ENCODE peak calls at places on chromosomes 12 and 14, in ten cellular contexts. One of them, this sample, is unnamed.

GRCh38 chr14:22883191-22883976 is at the start of gene REM2:
- DNase-seq in esophagus squamous epithelium: no peak
- DNase-seq in DND-41: no peak
- DNase-seq in cardiac fibroblast: no peak
- DNase-seq in ovary: peak
- DNase-seq in transverse colon: no peak
- DNase-seq in HL-60: no peak
- DNase-seq in left ventricle myocardium inferior: no peak
- DNase-seq in mucosa of descending colon: no peak
- DNase-seq in GM13977: no peak
- DNase-seq in this sample: peak

GRCh38 chr14:75280831-75281690 is 2.4 kb downstream of the FOS start:
- DNase-seq in HL-60: no peak
- DNase-seq in mucosa of descending colon: no peak
- DNase-seq in esophagus squamous epithelium: no peak
- DNase-seq in cardiac fibroblast: peak
- DNase-seq in transverse colon: peak
- DNase-seq in GM13977: no peak
- DNase-seq in DND-41: no peak
- DNase-seq in ovary: no peak
- DNase-seq in left ventricle myocardium inferior: no peak
- DNase-seq in this sample: no peak

GRCh38 chr14:104315169-104315568 is 176.8 kb downstream of the KIF26A start:
- DNase-seq in cardiac fibroblast: no peak
- DNase-seq in GM13977: no peak
- DNase-seq in transverse colon: no peak
- DNase-seq in left ventricle myocardium inferior: no peak
- DNase-seq in DND-41: no peak
- DNase-seq in ovary: no peak
- DNase-seq in esophagus squamous epithelium: no peak
- DNase-seq in HL-60: no peak
- DNase-seq in mucosa of descending colon: no peak
- DNase-seq in this sample: no peak

GRCh38 chr12:130347588-130347987 is 9.9 kb downstream of the PIWIL1 start:
- DNase-seq in transverse colon: no peak
- DNase-seq in mucosa of descending colon: no peak
- DNase-seq in cardiac fibroblast: no peak
- DNase-seq in left ventricle myocardium inferior: no peak
- DNase-seq in HL-60: no peak
- DNase-seq in ovary: no peak
- DNase-seq in GM13977: no peak
- DNase-seq in DND-41: no peak
- DNase-seq in esophagus squamous epithelium: no peak
- DNase-seq in this sample: no peak

GRCh38 chr14:38578278-38578681 is 322.4 kb upstream of the CLEC14A start:
- DNase-seq in transverse colon: no peak
- DNase-seq in esophagus squamous epithelium: no peak
- DNase-seq in ovary: no peak
- DNase-seq in cardiac fibroblast: peak
- DNase-seq in HL-60: no peak
- DNase-seq in GM13977: no peak
- DNase-seq in mucosa of descending colon: peak
- DNase-seq in DND-41: no peak
- DNase-seq in left ventricle myocardium inferior: no peak
- DNase-seq in this sample: no peak

GRCh38 chr12:49358548-49359141 is 8.6 kb upstream of the SPATS2 start:
- DNase-seq in HL-60: peak
- DNase-seq in DND-41: peak
- DNase-seq in esophagus squamous epithelium: no peak
- DNase-seq in ovary: no peak
- DNase-seq in mucosa of descending colon: peak
- DNase-seq in left ventricle myocardium inferior: no peak
- DNase-seq in cardiac fibroblast: peak
- DNase-seq in GM13977: peak
- DNase-seq in transverse colon: peak
- DNase-seq in this sample: peak

GRCh38 chr12:43740511-43741100 is 18.0 kb downstream of the PUS7L start:
- DNase-seq in mucosa of descending colon: no peak
- DNase-seq in HL-60: no peak
- DNase-seq in esophagus squamous epithelium: no peak
- DNase-seq in cardiac fibroblast: peak
- DNase-seq in left ventricle myocardium inferior: no peak
- DNase-seq in DND-41: no peak
- DNase-seq in transverse colon: no peak
- DNase-seq in GM13977: no peak
- DNase-seq in ovary: no peak
- DNase-seq in this sample: no peak

GRCh38 chr12:25052191-25053020 is 103.5 kb upstream of the BCAT1 start:
- DNase-seq in GM13977: peak
- DNase-seq in transverse colon: peak
- DNase-seq in cardiac fibroblast: peak
- DNase-seq in mucosa of descending colon: peak
- DNase-seq in left ventricle myocardium inferior: no peak
- DNase-seq in esophagus squamous epithelium: no peak
- DNase-seq in HL-60: peak
- DNase-seq in ovary: no peak
- DNase-seq in DND-41: peak
- DNase-seq in this sample: peak

GRCh38 chr12:67515679-67516363 is 132.7 kb upstream of the DYRK2 start:
- DNase-seq in HL-60: no peak
- DNase-seq in DND-41: peak
- DNase-seq in left ventricle myocardium inferior: no peak
- DNase-seq in GM13977: no peak
- DNase-seq in mucosa of descending colon: peak
- DNase-seq in transverse colon: peak
- DNase-seq in ovary: no peak
- DNase-seq in cardiac fibroblast: peak
- DNase-seq in esophagus squamous epithelium: no peak
- DNase-seq in this sample: no peak

GRCh38 chr14:24157331-24157730 is 3.7 kb upstream of the IRF9 start:
- DNase-seq in transverse colon: no peak
- DNase-seq in left ventricle myocardium inferior: no peak
- DNase-seq in mucosa of descending colon: no peak
- DNase-seq in GM13977: no peak
- DNase-seq in esophagus squamous epithelium: no peak
- DNase-seq in cardiac fibroblast: no peak
- DNase-seq in ovary: no peak
- DNase-seq in DND-41: no peak
- DNase-seq in HL-60: no peak
- DNase-seq in this sample: no peak

DNA sequence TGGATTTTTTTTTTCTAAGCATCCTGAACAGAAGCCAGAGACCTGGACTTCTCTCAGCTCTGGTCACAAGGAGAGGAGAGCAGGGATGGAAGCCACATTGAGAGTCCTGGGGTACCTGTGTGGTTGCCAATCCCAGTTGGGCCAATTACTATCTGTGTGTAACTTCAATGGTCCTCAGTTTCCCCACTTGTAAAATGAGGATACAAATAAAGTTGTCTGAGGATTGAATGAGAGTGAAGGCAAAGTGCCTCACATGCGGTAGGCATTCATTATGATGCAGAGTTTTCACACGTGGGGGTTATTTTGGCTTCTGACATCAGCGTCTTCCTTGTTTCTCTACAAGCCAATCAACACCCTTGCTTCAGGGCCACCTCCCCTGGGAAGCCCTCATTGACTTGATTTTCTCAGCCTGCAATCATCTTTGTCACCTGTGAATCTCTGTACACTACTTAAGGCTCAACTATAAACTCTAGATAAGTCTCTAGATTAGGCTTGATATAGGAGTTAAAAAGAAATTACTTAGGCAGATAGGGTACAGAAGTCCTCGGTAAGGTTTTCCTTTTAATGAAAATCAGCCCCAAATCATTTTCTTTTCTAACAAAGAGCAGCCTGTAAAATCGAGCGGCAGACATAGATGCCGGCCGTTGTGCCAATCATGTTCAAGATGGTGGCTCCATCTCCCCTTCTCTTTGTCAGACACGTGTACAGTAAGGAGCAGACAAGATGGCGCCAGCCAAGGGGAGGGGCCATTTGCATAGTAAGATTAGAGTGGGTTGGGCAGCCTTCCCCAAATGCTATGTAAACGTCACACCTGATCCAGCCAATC is 37.8 kb upstream of the FICD start:
- DNase-seq in esophagus squamous epithelium: no peak
- DNase-seq in mucosa of descending colon: no peak
- DNase-seq in GM13977: no peak
- DNase-seq in cardiac fibroblast: no peak
- DNase-seq in transverse colon: no peak
- DNase-seq in HL-60: no peak
- DNase-seq in left ventricle myocardium inferior: no peak
- DNase-seq in DND-41: no peak
- DNase-seq in ovary: no peak
- DNase-seq in this sample: no peak
- TF ChIP-seq CTCF in esophagus squamous epithelium: no peak
- TF ChIP-seq CTCF in mucosa of descending colon: no peak
- TF ChIP-seq CTCF in GM13977: no peak
- TF ChIP-seq CTCF in cardiac fibroblast: no peak
- TF ChIP-seq CTCF in transverse colon: no peak
- TF ChIP-seq CTCF in HL-60: no peak
- TF ChIP-seq CTCF in left ventricle myocardium inferior: no peak
- TF ChIP-seq CTCF in DND-41: no peak
- TF ChIP-seq CTCF in ovary: no peak
- TF ChIP-seq CTCF in this sample: no peak

DNA sequence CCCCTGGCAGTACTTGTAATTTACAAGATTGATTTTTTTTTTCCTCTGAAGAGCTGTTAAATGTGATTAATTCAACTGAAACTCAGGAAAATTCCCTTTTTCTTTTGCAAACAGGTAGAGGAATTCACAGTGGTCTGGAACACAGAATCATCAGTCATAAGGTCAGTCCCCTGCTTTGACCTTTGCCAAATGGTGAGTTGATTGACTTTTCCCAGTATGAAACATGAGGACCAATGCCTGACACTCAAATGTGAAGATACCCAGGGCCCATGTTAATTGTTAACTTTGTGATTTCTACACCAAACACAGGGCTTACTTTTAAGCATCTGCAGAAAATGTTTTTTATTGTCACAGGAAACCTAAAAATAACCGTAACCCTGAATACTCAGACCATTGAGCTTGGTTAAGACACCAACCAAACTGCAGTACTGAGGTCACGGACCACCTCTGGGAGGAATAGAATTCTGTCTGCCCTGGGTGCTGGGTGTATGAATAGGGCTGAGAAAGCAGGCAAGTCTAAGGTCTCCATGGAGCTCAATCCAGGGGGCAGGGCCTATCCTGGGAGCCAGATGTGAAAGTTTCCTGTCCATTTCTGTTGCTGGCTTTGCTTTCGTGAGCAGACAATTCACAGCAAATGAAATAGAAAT is 192.4 kb downstream of the TMX1 start:
- DNase-seq in mucosa of descending colon: no peak
- DNase-seq in transverse colon: no peak
- DNase-seq in ovary: no peak
- DNase-seq in DND-41: no peak
- DNase-seq in left ventricle myocardium inferior: no peak
- DNase-seq in GM13977: no peak
- DNase-seq in cardiac fibroblast: no peak
- DNase-seq in esophagus squamous epithelium: no peak
- DNase-seq in HL-60: no peak
- DNase-seq in this sample: no peak
- TF ChIP-seq CTCF in mucosa of descending colon: no peak
- TF ChIP-seq CTCF in transverse colon: no peak
- TF ChIP-seq CTCF in ovary: no peak
- TF ChIP-seq CTCF in DND-41: no peak
- TF ChIP-seq CTCF in left ventricle myocardium inferior: no peak
- TF ChIP-seq CTCF in GM13977: no peak
- TF ChIP-seq CTCF in cardiac fibroblast: no peak
- TF ChIP-seq CTCF in esophagus squamous epithelium: no peak
- TF ChIP-seq CTCF in HL-60: no peak
- TF ChIP-seq CTCF in this sample: no peak

GRCh38 chr12:124992874-124993567 is 424 bp upstream of the BRI3BP start:
- DNase-seq in mucosa of descending colon: peak
- DNase-seq in HL-60: peak
- DNase-seq in esophagus squamous epithelium: peak
- DNase-seq in transverse colon: peak
- DNase-seq in ovary: no peak
- DNase-seq in DND-41: peak
- DNase-seq in left ventricle myocardium inferior: no peak
- DNase-seq in GM13977: peak
- DNase-seq in cardiac fibroblast: peak
- DNase-seq in this sample: peak
- TF ChIP-seq CTCF in mucosa of descending colon: peak
- TF ChIP-seq CTCF in HL-60: peak
- TF ChIP-seq CTCF in esophagus squamous epithelium: peak
- TF ChIP-seq CTCF in transverse colon: no peak
- TF ChIP-seq CTCF in ovary: no peak
- TF ChIP-seq CTCF in DND-41: peak
- TF ChIP-seq CTCF in left ventricle myocardium inferior: no peak
- TF ChIP-seq CTCF in GM13977: peak
- TF ChIP-seq CTCF in cardiac fibroblast: no peak
- TF ChIP-seq CTCF in this sample: peak

DNA sequence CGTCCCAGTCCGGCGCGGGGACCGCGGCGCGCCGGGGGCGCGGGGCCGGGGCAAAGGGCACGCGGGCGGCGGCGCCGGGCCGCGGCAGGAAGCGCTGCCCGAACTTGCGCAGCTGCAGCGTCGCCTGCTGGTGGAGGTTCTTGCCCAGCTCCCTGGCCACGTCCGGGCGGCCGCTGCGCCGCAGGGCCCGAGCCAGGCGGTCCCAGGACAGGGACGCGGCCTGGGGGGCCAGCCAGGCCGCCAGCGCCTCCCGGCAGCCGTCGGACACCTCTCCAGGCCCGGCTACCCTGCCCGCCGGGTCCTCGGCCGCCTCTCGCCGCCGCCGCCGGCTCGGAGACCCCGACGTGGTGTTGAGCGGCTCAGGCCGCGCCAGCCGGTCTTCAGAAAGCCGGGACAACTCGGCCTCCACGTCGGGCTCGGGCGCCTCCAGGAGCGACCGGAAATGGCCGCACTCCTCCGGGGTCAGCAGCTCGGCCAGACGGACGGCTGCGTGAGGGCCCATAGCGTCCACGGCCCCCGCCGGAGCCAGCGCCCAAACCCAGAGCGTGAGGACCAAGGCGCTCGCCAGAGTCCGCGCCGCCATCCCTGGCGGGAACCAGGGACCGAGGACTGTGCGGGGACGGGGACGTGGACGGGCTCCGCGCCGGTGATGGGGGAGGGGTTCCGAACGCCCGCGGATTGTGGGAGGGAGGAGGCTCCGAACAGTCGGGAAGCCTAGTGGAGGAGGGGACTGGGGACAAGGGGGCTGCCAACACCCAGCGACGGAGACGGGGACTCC is 34.0 kb downstream of the FIGNL2 start:
- DNase-seq in esophagus squamous epithelium: no peak
- DNase-seq in GM13977: peak
- DNase-seq in mucosa of descending colon: peak
- DNase-seq in DND-41: peak
- DNase-seq in HL-60: peak
- DNase-seq in transverse colon: peak
- DNase-seq in ovary: peak
- DNase-seq in cardiac fibroblast: peak
- DNase-seq in left ventricle myocardium inferior: peak
- DNase-seq in this sample: peak
- TF ChIP-seq CTCF in esophagus squamous epithelium: peak
- TF ChIP-seq CTCF in GM13977: peak
- TF ChIP-seq CTCF in mucosa of descending colon: peak
- TF ChIP-seq CTCF in DND-41: peak
- TF ChIP-seq CTCF in HL-60: peak
- TF ChIP-seq CTCF in transverse colon: peak
- TF ChIP-seq CTCF in ovary: no peak
- TF ChIP-seq CTCF in cardiac fibroblast: peak
- TF ChIP-seq CTCF in left ventricle myocardium inferior: peak
- TF ChIP-seq CTCF in this sample: peak

GRCh38 chr14:59583755-59584154 is 7.1 kb upstream of the CCDC175 start:
- DNase-seq in transverse colon: no peak
- DNase-seq in mucosa of descending colon: no peak
- DNase-seq in DND-41: no peak
- DNase-seq in left ventricle myocardium inferior: no peak
- DNase-seq in HL-60: no peak
- DNase-seq in GM13977: no peak
- DNase-seq in cardiac fibroblast: peak
- DNase-seq in ovary: no peak
- DNase-seq in esophagus squamous epithelium: no peak
- DNase-seq in this sample: peak
- TF ChIP-seq CTCF in transverse colon: no peak
- TF ChIP-seq CTCF in mucosa of descending colon: no peak
- TF ChIP-seq CTCF in DND-41: no peak
- TF ChIP-seq CTCF in left ventricle myocardium inferior: no peak
- TF ChIP-seq CTCF in HL-60: no peak
- TF ChIP-seq CTCF in GM13977: no peak
- TF ChIP-seq CTCF in cardiac fibroblast: peak
- TF ChIP-seq CTCF in ovary: no peak
- TF ChIP-seq CTCF in esophagus squamous epithelium: no peak
- TF ChIP-seq CTCF in this sample: peak

This sample was measured in GM23338.